ENCODE peak calls at places on chromosome 5, in six cellular contexts. H is HFFc6, K is IMR-90, E is GM23338, U is HFF-Myc, R is fibroblast of the aortic adventitia. D is an unnamed sample.

GRCh38 chr5:76855961-76856360 is 6.1 kb downstream of the S100Z start:
- DNase-seq in H (no peak), K (no peak), R (no peak), U (no peak), E (no peak), D (no peak)

GRCh38 chr5:135625061-135625460 is 46.3 kb upstream of the CXCL14 start:
- DNase-seq in E (no peak), R (no peak), H (no peak), K (no peak), U (no peak), D (no peak)

GRCh38 chr5:81310402-81311063 is 9.1 kb downstream of the ZCCHC9 start:
- DNase-seq in R (no peak), K (no peak), U (no peak), E (no peak), H (no peak), D (no peak)

GRCh38 chr5:175059687-175060194 is 335.4 kb downstream of the MSX2 start:
- DNase-seq in R (peak; percentile 1), E (peak; percentile 92), K (peak; percentile 62), U (no peak), H (no peak), D (no peak)

GRCh38 chr5:54148062-54148461 is 162.3 kb downstream of the ARL15 start:
- DNase-seq in R (peak; percentile 48), E (no peak), K (peak; percentile 12), H (peak; percentile 5), U (no peak), D (peak; percentile 21)

GRCh38 chr5:126998201-126998631 is 32.1 kb downstream of the MARCHF3 start:
- DNase-seq in K (peak; percentile 63), R (peak; percentile 46), H (no peak), E (no peak), U (no peak), D (no peak)

GRCh38 chr5:130536726-130537125 is 628.3 kb downstream of the HINT1 start:
- DNase-seq in U (no peak), H (no peak), R (no peak), K (no peak), E (no peak), D (peak; percentile 61)

GRCh38 chr5:1436681-1437080 is 8.6 kb downstream of the SLC6A3 start:
- DNase-seq in U (no peak), E (no peak), K (no peak), H (no peak), R (no peak), D (no peak)

GRCh38 chr5:80568251-80568650 is 1.8 kb downstream of the ANKRD34B start:
- DNase-seq in R (no peak), U (no peak), K (no peak), E (no peak), H (no peak), D (no peak)

GRCh38 chr5:108579236-108579635 is 168.5 kb upstream of the FER start:
- DNase-seq in E (peak; percentile 5), K (no peak), R (no peak), H (no peak), U (no peak), D (peak; percentile 53)

GRCh38 chr5:1428107-1428506 is 17.1 kb downstream of the SLC6A3 start:
- DNase-seq in R (no peak), K (no peak), E (no peak), U (no peak), H (no peak), D (no peak)

GRCh38 chr5:76804266-76804665 is 14.6 kb upstream of the F2RL1 start:
- DNase-seq in R (no peak), K (no peak), U (no peak), E (no peak), H (no peak), D (no peak)

GRCh38 chr5:1786621-1787471 is 12.8 kb downstream of the MRPL36 start:
- DNase-seq in E (no peak), U (no peak), R (no peak), K (no peak), H (no peak), D (no peak)

GRCh38 chr5:113488645-113489184 is 462 bp upstream of the MCC start:
- DNase-seq in E (no peak), R (peak; percentile 25), K (peak; percentile 4), H (no peak), U (no peak), D (no peak)

GRCh38 chr5:87877495-87877894 is 391.1 kb downstream of the TMEM161B start:
- DNase-seq in E (peak; percentile 36), H (no peak), R (no peak), U (no peak), K (no peak), D (no peak)

GRCh38 chr5:149638546-149639241 is 57.4 kb downstream of the ARHGEF37 start:
- DNase-seq in H (no peak), K (no peak), U (no peak), E (no peak), R (no peak), D (no peak)

GRCh38 chr5:19859020-19859419 is 129.0 kb downstream of the CDH18 start:
- DNase-seq in U (no peak), E (peak; percentile 72), H (no peak), R (no peak), K (no peak), D (no peak)

GRCh38 chr5:147748590-147748989 is 33.9 kb downstream of the JAKMIP2 start:
- DNase-seq in E (peak; percentile 48), H (no peak), U (no peak), R (no peak), K (no peak), D (no peak)

GRCh38 chr5:177498013-177498847 is 826 bp upstream of the PDLIM7 start:
- DNase-seq in U (no peak), R (no peak), K (no peak), H (no peak), E (peak; percentile 83), D (peak; percentile 28)

GRCh38 chr5:150946351-150946905 is 41.6 kb upstream of the ZNF300 start:
- DNase-seq in R (peak; percentile 89), K (peak; percentile 39), E (no peak), H (no peak), U (peak; percentile 44), D (peak; percentile 92)

GRCh38 chr5:163497315-163497714 is 8.1 kb upstream of the MAT2B start:
- DNase-seq in R (no peak), E (no peak), K (no peak), H (no peak), U (no peak), D (no peak)

GRCh38 chr5:10442581-10442980 is 902 bp downstream of the ROPN1L start:
- DNase-seq in E (no peak), K (no peak), R (no peak), H (peak; percentile 60), U (no peak), D (peak; percentile 88)

GRCh38 chr5:120254385-120254784 is 209.7 kb upstream of the PRR16 start:
- DNase-seq in R (no peak), U (no peak), E (peak; percentile 10), H (no peak), K (no peak), D (no peak)

GRCh38 chr5:138961221-138961620 is 86.1 kb upstream of the LRRTM2 start:
- DNase-seq in E (no peak), H (no peak), K (no peak), R (no peak), U (no peak), D (no peak)

GRCh38 chr5:34039398-34040157 is 3.4 kb downstream of the C1QTNF3 start:
- DNase-seq in R (no peak), H (no peak), U (no peak), E (peak; percentile 17), K (no peak), D (no peak)

GRCh38 chr5:151751091-151751490 is 7.3 kb downstream of the ATOX1 start:
- DNase-seq in R (peak; percentile 48), H (peak; percentile 56), U (no peak), K (peak; percentile 13), E (no peak), D (peak; percentile 49)

GRCh38 chr5:31593676-31594075 is 45.3 kb upstream of the PDZD2 start:
- DNase-seq in K (no peak), E (no peak), H (no peak), R (no peak), U (no peak), D (no peak)

GRCh38 chr5:72540759-72541438 is 33.7 kb upstream of the ZNF366 start:
- DNase-seq in U (no peak), K (no peak), E (no peak), R (no peak), H (no peak), D (no peak)

GRCh38 chr5:129631946-129632345 is 115.9 kb upstream of the MINAR2 start:
- DNase-seq in K (no peak), E (no peak), R (no peak), H (no peak), U (no peak), D (peak; percentile 68)

GRCh38 chr5:139407517-139407916 is 3.6 kb upstream of the SPATA24 start:
- DNase-seq in K (no peak), R (no peak), U (no peak), E (no peak), H (no peak), D (no peak)

GRCh38 chr5:150302301-150303069 is at the start of gene ARSI:
- DNase-seq in R (peak; percentile 22), U (no peak), H (no peak), E (peak; percentile 93), K (no peak), D (peak; percentile 86)

GRCh38 chr5:125376059-125376641 is 629.7 kb upstream of the ZNF608 start:
- DNase-seq in K (no peak), E (no peak), R (no peak), U (no peak), H (no peak), D (peak; percentile 61)

GRCh38 chr5:173324115-173325001 is 3.9 kb downstream of the STC2 start:
- DNase-seq in H (peak; percentile 50), U (peak; percentile 92), K (peak; percentile 89), R (peak; percentile 92), E (no peak), D (peak; percentile 97)

GRCh38 chr5:14869286-14870164 is 2.1 kb downstream of the ANKH start:
- DNase-seq in H (no peak), K (no peak), R (peak; percentile 17), U (no peak), E (no peak), D (no peak)

GRCh38 chr5:123093279-123094226 is 4.5 kb downstream of the PRDM6 start:
- DNase-seq in E (peak; percentile 76), H (no peak), K (peak; percentile 30), R (peak; percentile 70), U (no peak), D (no peak)

GRCh38 chr5:8522635-8523034 is 653.7 kb downstream of the MTRR start:
- DNase-seq in K (no peak), R (no peak), H (no peak), U (no peak), E (no peak), D (no peak)
- TF ChIP-seq CTCF in K (no peak), R (no peak), H (no peak), U (no peak), E (peak; percentile 27), D (no peak)

GRCh38 chr5:43042176-43042625 is 2.1 kb upstream of the ANXA2R start:
- DNase-seq in U (no peak), R (peak; percentile 70), H (peak; percentile 86), E (peak; percentile 78), K (peak; percentile 69), D (peak; percentile 78)
- TF ChIP-seq CTCF in U (no peak), R (peak; percentile 31), H (peak; percentile 47), E (peak; percentile 3), K (no peak), D (no peak)

GRCh38 chr5:96935556-96936430 is at the start of gene LNPEP:
- DNase-seq in U (peak; percentile 88), H (peak; percentile 97), K (peak; percentile 97), R (peak; percentile 96), E (peak; percentile 96), D (peak; percentile 98)
- TF ChIP-seq CTCF in U (no peak), H (no peak), K (peak; percentile 5), R (no peak), E (no peak), D (no peak)

GRCh38 chr5:158195811-158196210 is 336.9 kb upstream of the CLINT1 start:
- DNase-seq in H (no peak), U (no peak), R (no peak), E (no peak), K (no peak), D (no peak)
- TF ChIP-seq CTCF in H (no peak), U (no peak), R (no peak), E (no peak), K (no peak), D (no peak)

D was measured in fibroblast of villous mesenchyme.